ENCODE peak calls at places on chromosomes 12 and 14, in four cellular contexts. Q is GM12878, D is endothelial cell of umbilical vein, L is K562. E is an unnamed sample.

GRCh38 chr14:72948481-72949138 is 22.3 kb downstream of the DCAF4 start:
- DNase-seq in Q (peak), D (peak), L (peak), E (peak)

GRCh38 chr14:76975865-76976622 is 52.5 kb downstream of the IRF2BPL start:
- DNase-seq in Q (no peak), D (no peak), L (no peak), E (no peak)

GRCh38 chr12:3117144-3117581 is 40.0 kb downstream of the TSPAN9 start:
- DNase-seq in Q (no peak), D (peak), L (no peak), E (peak)

GRCh38 chr12:49232940-49233841 is 31.7 kb upstream of the TUBA1C start:
- DNase-seq in Q (no peak), D (peak), L (peak), E (peak)

GRCh38 chr14:74029136-74029535 is 10.0 kb downstream of the BBOF1 start:
- DNase-seq in Q (no peak), D (no peak), L (no peak), E (no peak)

GRCh38 chr14:31320216-31320615 is 100.1 kb downstream of the HEATR5A start:
- DNase-seq in Q (no peak), D (no peak), L (no peak), E (no peak)

GRCh38 chr12:46153267-46153872 is 115.5 kb downstream of the SLC38A1 start:
- DNase-seq in Q (no peak), D (peak), L (no peak), E (peak)

GRCh38 chr12:115452751-115453281 is 768.8 kb upstream of the TBX3 start:
- DNase-seq in Q (no peak), D (no peak), L (no peak), E (no peak)

GRCh38 chr14:69845787-69846186 is 33.4 kb upstream of the SMOC1 start:
- DNase-seq in Q (no peak), D (no peak), L (no peak), E (peak)

GRCh38 chr12:91923864-91924263 is 221.8 kb downstream of the BTG1 start:
- DNase-seq in Q (no peak), D (no peak), L (no peak), E (no peak)

GRCh38 chr12:80001562-80001961 is 66.7 kb upstream of the PPP1R12A start:
- DNase-seq in Q (no peak), D (no peak), L (no peak), E (no peak)

GRCh38 chr14:89621009-89621421 is 204.0 kb upstream of the FOXN3 start:
- DNase-seq in Q (no peak), D (no peak), L (no peak), E (no peak)

GRCh38 chr14:77278461-77279230 is 7.6 kb upstream of the NGB start:
- DNase-seq in Q (no peak), D (no peak), L (no peak), E (no peak)

GRCh38 chr14:59511916-59512530 is 27.7 kb downstream of the JKAMP start:
- DNase-seq in Q (no peak), D (peak), L (no peak), E (no peak)

GRCh38 chr12:131894981-131895639 is 688 bp downstream of the ULK1 start:
- DNase-seq in Q (no peak), D (peak), L (peak), E (no peak)

GRCh38 chr12:7503686-7504085 is at the start of gene CD163:
- DNase-seq in Q (no peak), D (no peak), L (no peak), E (no peak)

GRCh38 chr12:7498832-7499231 is 4.7 kb downstream of the CD163 start:
- DNase-seq in Q (no peak), D (no peak), L (no peak), E (peak)

GRCh38 chr12:7502612-7503011 is 965 bp downstream of the CD163 start:
- DNase-seq in Q (no peak), D (no peak), L (no peak), E (no peak)

GRCh38 chr12:7497661-7498060 is 5.9 kb downstream of the CD163 start:
- DNase-seq in Q (no peak), D (no peak), L (no peak), E (no peak)

DNA sequence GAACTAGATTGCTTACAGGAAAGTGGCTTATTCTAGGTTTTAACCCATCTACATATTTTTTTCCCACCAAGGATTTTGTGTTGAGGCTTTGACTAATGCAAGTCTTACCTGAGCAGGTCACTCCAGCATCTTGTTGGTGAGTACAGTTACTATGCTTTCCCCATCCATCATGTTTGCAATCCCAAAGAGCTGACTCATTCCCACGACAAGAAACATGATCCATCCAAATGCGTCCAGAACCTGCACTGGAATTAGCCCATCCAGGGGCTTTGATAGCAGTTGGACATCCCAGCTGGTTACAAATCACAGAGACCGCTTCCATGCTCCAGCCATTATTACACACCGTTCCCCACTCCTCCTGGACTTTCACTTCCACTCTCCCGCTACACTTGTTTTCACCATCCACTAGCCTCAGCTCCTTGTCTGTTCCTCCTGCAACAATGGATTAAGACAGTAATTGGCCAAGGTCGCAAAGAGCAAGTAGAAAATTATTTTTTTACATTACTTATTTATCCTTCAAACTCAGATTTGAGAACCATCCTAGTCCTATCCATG is 2.5 kb downstream of the CD163 start:
- DNase-seq in Q (no peak), D (no peak), L (no peak), E (peak)
- TF ChIP-seq FOS in Q (no peak), D (no peak), L (no peak), E (no peak)

GRCh38 chr12:19577131-19577530 is 137.8 kb downstream of the AEBP2 start:
- DNase-seq in Q (no peak), D (peak), L (no peak), E (no peak)
- H3K4me2 ChIP-seq in Q (no peak), D (peak), L (no peak), E (peak)

DNA sequence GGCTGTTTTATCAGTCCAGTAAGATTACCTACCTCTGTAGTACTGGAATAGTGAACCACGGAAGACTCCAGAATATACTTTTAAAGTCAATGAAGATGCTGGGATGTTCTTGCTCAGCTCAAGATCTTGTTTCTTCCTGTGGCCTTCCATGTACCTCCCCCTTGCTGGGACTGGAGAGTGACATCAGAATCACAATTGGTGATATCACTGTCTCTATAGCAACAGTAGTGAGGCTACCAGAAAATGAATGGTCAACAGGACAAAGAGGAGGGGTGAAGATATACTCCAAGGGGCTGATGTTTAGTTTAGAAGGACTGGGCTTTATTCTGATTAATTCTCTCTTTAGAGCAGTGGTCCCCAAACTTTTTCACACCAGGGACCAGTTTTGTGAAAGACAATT is 3.8 kb downstream of the AKAP3 start:
- DNase-seq in Q (no peak), D (no peak), L (no peak), E (no peak)
- TF ChIP-seq FOS in Q (no peak), D (no peak), L (no peak), E (no peak)

DNA sequence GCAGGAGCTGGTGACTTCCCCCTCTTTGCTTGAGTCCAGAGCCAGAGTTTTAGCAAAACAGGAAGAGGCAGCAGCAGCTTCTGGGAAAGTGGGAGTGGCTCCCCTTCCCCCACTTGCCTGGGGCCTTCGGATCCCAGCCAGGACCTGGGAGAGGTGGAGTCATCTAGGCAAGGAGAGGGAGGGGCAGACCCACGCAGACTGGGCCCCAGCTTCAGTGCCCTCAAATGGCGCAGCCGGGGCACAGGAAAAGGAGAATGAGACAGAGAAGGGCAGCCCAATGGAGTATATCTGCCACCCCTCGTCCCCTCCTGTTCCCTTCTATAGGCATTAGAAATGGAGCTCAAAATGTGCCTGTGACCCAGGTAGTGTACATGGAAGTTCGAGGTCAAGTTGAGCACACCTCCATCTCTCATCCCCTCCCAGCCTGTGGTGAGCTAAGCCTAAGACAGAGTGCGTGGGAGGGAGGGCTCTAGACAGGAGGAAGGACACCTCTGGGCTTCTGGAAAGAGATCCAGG is 9.3 kb upstream of the HDAC7 start:
- DNase-seq in Q (no peak), D (peak), L (peak), E (peak)
- H3K4me2 ChIP-seq in Q (no peak), D (no peak), L (peak), E (no peak)

GRCh38 chr12:56593909-56594621 is 36.1 kb downstream of the BAZ2A start:
- DNase-seq in Q (no peak), D (peak), L (peak), E (peak)

GRCh38 chr12:56590237-56590830 is 39.8 kb downstream of the BAZ2A start:
- DNase-seq in Q (no peak), D (no peak), L (peak), E (peak)

GRCh38 chr12:56591961-56592360 is 38.2 kb downstream of the BAZ2A start:
- DNase-seq in Q (no peak), D (no peak), L (no peak), E (peak)

GRCh38 chr12:56589783-56590182 is 40.3 kb downstream of the BAZ2A start:
- DNase-seq in Q (no peak), D (no peak), L (no peak), E (no peak)

DNA sequence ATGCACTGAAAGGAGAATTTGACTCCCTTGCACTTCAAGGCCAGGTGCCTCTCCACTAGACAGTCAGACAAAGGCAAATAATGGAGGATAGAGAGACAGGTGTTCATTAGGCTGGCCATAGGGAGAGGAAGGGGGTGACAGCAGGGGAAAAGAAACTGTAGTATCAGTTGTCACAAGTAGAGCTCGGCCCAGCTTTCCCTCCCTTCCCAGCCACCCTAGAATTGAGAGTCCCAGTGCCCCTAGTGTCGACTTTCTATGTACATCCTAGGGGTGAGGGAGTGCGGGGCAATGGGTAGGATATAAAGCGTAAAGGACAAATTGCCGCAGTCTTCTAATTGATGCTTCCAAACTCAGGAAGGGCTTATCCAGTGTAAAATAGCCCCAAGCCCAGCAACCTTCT is 39.0 kb downstream of the BAZ2A start:
- DNase-seq in Q (no peak), D (no peak), L (no peak), E (no peak)
- TF ChIP-seq FOS in Q (no peak), D (no peak), L (no peak), E (no peak)

GRCh38 chr14:20403521-20403920 is 9.8 kb downstream of the TEP1 start:
- DNase-seq in Q (no peak), D (no peak), L (no peak), E (no peak)

GRCh38 chr14:20400965-20401593 is 12.2 kb downstream of the TEP1 start:
- DNase-seq in Q (no peak), D (peak), L (no peak), E (peak)

GRCh38 chr14:20400589-20400964 is 12.7 kb downstream of the TEP1 start:
- DNase-seq in Q (no peak), D (no peak), L (no peak), E (no peak)
- H3K4me2 ChIP-seq in Q (no peak), D (peak), L (no peak), E (no peak)

GRCh38 chr14:62103497-62103896 is 341.3 kb downstream of the SNAPC1 start:
- DNase-seq in Q (no peak), D (no peak), L (no peak), E (no peak)
- TF ChIP-seq FOS in Q (no peak), D (no peak), L (no peak), E (no peak)

GRCh38 chr14:63283501-63284248 is 35.1 kb downstream of the GPHB5 start:
- DNase-seq in Q (no peak), D (no peak), L (no peak), E (no peak)
- H3K4me2 ChIP-seq in Q (peak), D (no peak), L (no peak), E (no peak)

DNA sequence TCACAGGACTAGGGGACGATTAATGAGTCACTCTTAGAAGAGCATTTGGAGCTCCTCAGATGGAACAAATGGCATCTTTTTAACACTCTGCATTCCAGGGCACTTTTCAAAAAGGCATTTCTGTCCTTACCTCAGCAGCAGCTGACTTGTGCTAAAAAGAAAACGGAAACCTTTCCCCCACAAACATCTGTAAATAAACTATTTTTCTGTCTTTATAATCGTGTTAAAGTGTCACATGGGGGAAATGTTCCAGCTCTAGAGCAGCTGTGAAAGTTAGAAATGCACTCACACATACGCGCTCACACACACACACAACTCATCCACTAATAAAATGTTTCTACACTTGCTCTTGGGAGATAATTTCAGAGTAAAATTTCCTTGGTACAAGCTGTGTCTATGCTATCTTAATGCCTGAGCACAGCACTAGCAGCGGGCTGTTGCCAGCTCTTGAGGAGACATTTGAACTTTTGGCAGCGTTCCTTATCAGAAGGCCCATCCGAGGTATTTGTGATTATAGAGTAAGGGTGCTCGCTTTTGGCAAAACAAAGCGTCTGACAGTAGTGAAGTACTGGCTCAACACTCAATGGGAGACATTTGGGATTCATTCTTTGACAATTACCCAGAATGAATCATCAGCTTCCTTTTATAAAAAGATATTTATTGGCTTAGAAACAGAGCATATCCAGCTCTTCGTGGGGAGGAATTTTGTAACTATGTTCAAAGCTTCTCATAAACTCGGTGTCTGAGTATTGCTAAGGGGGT is 141.4 kb downstream of the PLXNC1 start:
- DNase-seq in Q (no peak), D (peak), L (no peak), E (peak)
- TF ChIP-seq FOS in Q (no peak), D (peak), L (no peak), E (peak)

GRCh38 chr12:41970744-41971143 is 173.9 kb downstream of the GXYLT1 start:
- DNase-seq in Q (no peak), D (no peak), L (no peak), E (no peak)

GRCh38 chr12:41965996-41966395 is 178.7 kb downstream of the GXYLT1 start:
- DNase-seq in Q (no peak), D (no peak), L (no peak), E (no peak)

GRCh38 chr12:41966916-41967315 is 177.8 kb downstream of the GXYLT1 start:
- DNase-seq in Q (no peak), D (peak), L (no peak), E (no peak)

GRCh38 chr12:41968661-41969060 is 176.0 kb downstream of the GXYLT1 start:
- DNase-seq in Q (no peak), D (no peak), L (no peak), E (no peak)

GRCh38 chr12:41967668-41968649 is 176.7 kb downstream of the GXYLT1 start:
- DNase-seq in Q (no peak), D (peak), L (no peak), E (no peak)
- H3K4me2 ChIP-seq in Q (no peak), D (no peak), L (no peak), E (no peak)

E was measured in IMR-90.